ENCODE peak calls at places on chromosomes 5 and 9, in six cellular contexts. Y, G, T, W, D and O are unnamed samples.

GRCh38 chr5:28380172-28380571 is 1341.8 kb upstream of the CDH9 start:
- DNase-seq in T (no peak), G (no peak), W (no peak), D (no peak), Y (no peak), O (no peak)

GRCh38 chr9:78146241-78146640 is 89.6 kb upstream of the CEP78 start:
- DNase-seq in W (peak), T (no peak), D (no peak), G (no peak), Y (no peak), O (no peak)

GRCh38 chr9:93952784-93953491 is 2.2 kb downstream of the BARX1 start:
- DNase-seq in G (no peak), T (no peak), W (no peak), Y (no peak), D (no peak), O (no peak)

GRCh38 chr9:75653335-75653734 is 237.1 kb upstream of the PCSK5 start:
- DNase-seq in D (no peak), T (no peak), G (no peak), Y (no peak), W (no peak), O (no peak)

GRCh38 chr5:166441-167372 is 24.6 kb upstream of the LRRC14B start:
- DNase-seq in Y (peak), W (no peak), G (no peak), T (no peak), D (no peak), O (no peak)

GRCh38 chr9:131013771-131014676 is 5.0 kb downstream of the LAMC3 start:
- DNase-seq in W (no peak), T (no peak), D (no peak), Y (no peak), G (peak), O (no peak)

GRCh38 chr9:90460220-90460619 is 182.4 kb downstream of the DIRAS2 start:
- DNase-seq in T (no peak), Y (no peak), G (no peak), W (no peak), D (no peak), O (no peak)

GRCh38 chr5:123113136-123113535 is 24.1 kb downstream of the PRDM6 start:
- DNase-seq in G (no peak), D (no peak), T (no peak), Y (no peak), W (no peak), O (no peak)

GRCh38 chr9:112780637-112781036 is 30.1 kb downstream of the SNX30 start:
- DNase-seq in D (no peak), Y (no peak), W (peak), G (no peak), T (no peak), O (no peak)

GRCh38 chr5:136424835-136425694 is 59.7 kb upstream of the TRPC7 start:
- DNase-seq in T (no peak), W (peak), Y (peak), G (peak), D (no peak), O (no peak)

GRCh38 chr5:75668988-75669760 is 48.1 kb downstream of the POC5 start:
- DNase-seq in W (peak), G (peak), D (no peak), T (no peak), Y (no peak), O (peak)

GRCh38 chr9:91131433-91131839 is 230.3 kb downstream of the AUH start:
- DNase-seq in W (peak), D (peak), Y (no peak), T (peak), G (peak), O (no peak)

GRCh38 chr5:176574297-176574591 is 25.1 kb downstream of the CDHR2 start:
- DNase-seq in D (no peak), W (no peak), Y (no peak), G (no peak), T (no peak), O (no peak)

GRCh38 chr9:107175039-107175438 is 108.0 kb upstream of the RAD23B start:
- DNase-seq in D (no peak), W (peak), Y (no peak), G (peak), T (no peak), O (peak)

GRCh38 chr5:98360548-98360947 is 412.9 kb upstream of the RGMB start:
- DNase-seq in D (no peak), T (no peak), Y (no peak), G (no peak), W (no peak), O (no peak)

DNA sequence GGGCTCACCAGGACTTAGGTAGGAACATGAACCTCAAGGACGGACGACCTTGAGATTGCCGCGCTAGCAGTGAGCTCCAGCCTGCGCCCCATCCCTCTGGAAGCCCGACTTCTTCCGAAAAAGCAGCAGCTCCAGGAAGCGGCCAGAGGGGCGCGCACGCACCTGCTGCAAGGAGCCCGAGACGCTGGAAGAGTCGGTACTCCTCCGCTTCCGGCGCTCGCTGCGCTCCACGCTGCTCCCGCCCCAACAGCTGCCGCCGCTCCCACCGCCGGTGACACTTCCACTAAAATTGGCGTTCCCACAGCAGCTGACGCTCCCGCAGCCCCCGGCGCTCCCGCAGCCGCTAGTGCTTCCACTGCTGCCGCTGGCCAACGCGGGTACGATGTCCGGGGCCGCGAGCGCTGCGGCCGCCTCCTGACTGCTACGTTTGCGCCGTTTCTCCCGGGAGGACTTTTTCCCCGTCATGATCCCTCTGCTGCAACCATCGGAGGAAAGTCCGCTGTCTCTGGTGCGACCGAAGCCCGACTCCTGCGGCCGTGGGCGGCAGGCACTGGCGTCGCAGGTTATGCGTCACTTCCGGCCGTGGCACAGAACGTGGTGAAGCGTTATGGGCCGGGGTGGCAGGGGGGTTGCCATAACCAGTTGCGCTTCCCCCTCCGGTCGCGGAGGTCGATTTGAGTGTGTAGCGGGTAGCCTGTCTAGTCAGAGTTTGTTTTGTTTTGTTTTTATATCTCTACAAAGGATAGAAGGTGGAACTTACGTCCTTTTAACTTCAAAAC is at the start of gene CAAP1:
- DNase-seq in W (peak), D (peak), Y (peak), G (peak), T (peak), O (peak)
- TF ChIP-seq CTCF in W (peak), D (peak), Y (peak), G (peak), T (peak), O (peak)

GRCh38 chr5:139774980-139775654 is 20.5 kb upstream of the PSD2 start:
- DNase-seq in Y (peak), W (peak), G (peak), D (no peak), T (peak), O (peak)
- TF ChIP-seq CTCF in Y (peak), W (peak), G (peak), D (peak), T (peak), O (peak)

GRCh38 chr9:24616858-24617257 is 71.2 kb upstream of the IZUMO3 start:
- DNase-seq in W (peak), D (no peak), T (no peak), Y (no peak), G (no peak), O (no peak)

DNA sequence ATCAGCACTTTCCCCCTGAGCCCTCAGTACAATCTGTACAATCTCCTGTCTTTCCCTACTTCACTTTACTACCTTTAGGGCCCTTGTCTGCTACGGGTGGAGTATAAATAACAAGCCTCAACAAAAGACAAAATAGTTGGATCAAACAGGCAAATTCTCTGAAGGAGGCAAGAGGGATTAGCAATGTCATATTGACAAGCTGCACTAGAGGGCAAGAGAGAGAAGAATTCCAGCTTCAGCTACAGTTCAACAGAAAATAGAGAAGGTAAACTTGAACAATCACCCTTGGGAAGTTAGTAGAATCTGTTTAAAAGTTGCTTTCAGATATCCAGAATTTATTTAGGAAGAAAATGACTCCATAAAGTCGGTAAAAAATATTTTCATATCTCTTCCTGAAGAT is 68.4 kb upstream of the IZUMO3 start:
- DNase-seq in Y (no peak), D (no peak), W (no peak), G (no peak), T (no peak), O (no peak)
- TF ChIP-seq CTCF in Y (no peak), D (no peak), W (no peak), G (no peak), T (no peak), O (no peak)

GRCh38 chr9:102631559-102631958 is 363.6 kb upstream of the CYLC2 start:
- DNase-seq in D (no peak), T (no peak), G (peak), W (no peak), Y (no peak), O (no peak)
- TF ChIP-seq CTCF in D (no peak), T (no peak), G (peak), W (no peak), Y (no peak), O (no peak)

DNA sequence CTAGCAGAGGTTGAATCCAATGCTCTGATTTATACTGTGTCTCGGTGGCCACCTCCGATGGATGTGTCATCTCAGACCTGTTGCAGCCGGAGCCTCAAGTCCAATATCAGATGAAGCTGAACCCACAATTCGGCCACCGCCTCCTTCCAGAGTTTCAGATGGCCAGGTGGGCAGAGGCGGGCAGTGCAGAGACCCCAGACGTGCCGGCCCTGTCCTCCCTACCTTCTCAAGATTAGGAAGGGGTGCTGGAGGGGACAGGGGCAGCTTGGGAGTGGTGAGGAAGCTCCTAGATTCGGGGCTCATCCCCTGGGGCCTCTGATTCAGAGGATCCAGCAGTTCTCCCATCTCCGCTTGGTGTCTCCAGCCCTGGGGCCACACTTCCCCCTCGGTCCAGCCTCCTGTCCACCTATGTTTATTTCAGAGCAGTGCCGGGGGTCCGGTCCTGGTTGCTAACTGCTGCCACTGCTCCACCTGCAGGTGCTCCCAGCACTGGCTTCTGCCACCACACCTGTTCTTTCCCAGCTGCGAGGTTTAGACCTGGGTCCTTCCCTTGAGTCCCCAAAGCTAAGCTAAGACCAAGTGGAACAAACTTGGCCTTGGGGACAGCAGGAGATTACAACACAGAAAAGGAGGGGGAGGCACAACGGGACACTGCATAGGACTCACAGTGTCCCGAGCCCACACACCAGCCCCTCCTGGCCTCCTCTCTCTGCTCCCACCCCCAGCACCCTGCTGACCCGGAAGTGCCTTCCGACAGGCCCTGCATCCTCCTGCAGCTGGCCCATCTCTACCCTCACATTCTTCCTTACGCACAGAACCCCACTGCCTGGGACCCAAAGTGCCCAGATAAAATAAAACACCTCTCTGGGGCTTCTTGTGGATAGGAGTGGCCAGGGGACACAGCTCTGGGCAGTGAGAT is 81.6 kb downstream of the NTNG2 start:
- DNase-seq in G (no peak), T (no peak), D (no peak), W (no peak), Y (peak), O (no peak)
- TF ChIP-seq CTCF in G (peak), T (no peak), D (no peak), W (no peak), Y (no peak), O (no peak)

GRCh38 chr9:69822091-69822750 is 1.6 kb downstream of the CFAP95 start:
- DNase-seq in W (peak), T (no peak), G (peak), Y (no peak), D (no peak), O (no peak)
- TF ChIP-seq CTCF in W (peak), T (no peak), G (no peak), Y (no peak), D (no peak), O (no peak)